ENCODE peak calls at places on chromosomes 1 and 21, in six cellular contexts. I is cardiac muscle cell, J is hepatocyte, P is transverse colon, T is uterus, V is ovary. Y is an unnamed sample.
A peak's percentile ranks its signal among the peaks of the same experiment; 100 is the strongest.

GRCh38 chr1:151881479-151881878 is 27.8 kb downstream of the THEM4 start:
- DNase-seq in V (no peak), P (no peak), J (no peak), I (no peak), T (no peak), Y (no peak)

GRCh38 chr1:192703283-192704206 is 67.6 kb downstream of the RGS13 start:
- DNase-seq in J (no peak), V (no peak), P (no peak), I (no peak), T (no peak), Y (no peak)

GRCh38 chr1:20279507-20279906 is 11.2 kb upstream of the VWA5B1 start:
- DNase-seq in I (peak; percentile 22), T (no peak), V (no peak), J (no peak), P (peak; percentile 43), Y (no peak)

GRCh38 chr1:95072117-95072516 is 634 bp downstream of the ALG14 start:
- DNase-seq in J (no peak), P (peak; percentile 28), T (no peak), V (no peak), I (no peak), Y (no peak)

GRCh38 chr1:3363756-3364155 is 90.7 kb upstream of the ARHGEF16 start:
- DNase-seq in P (no peak), V (no peak), T (no peak), J (no peak), I (no peak), Y (no peak)

GRCh38 chr1:244022301-244022700 is 28.8 kb upstream of the ZBTB18 start:
- DNase-seq in J (no peak), T (no peak), V (no peak), P (no peak), I (peak; percentile 73), Y (no peak)

GRCh38 chr1:217029311-217030157 is 306.3 kb upstream of the ESRRG start:
- DNase-seq in T (no peak), J (peak; percentile 71), P (peak; percentile 37), I (peak; percentile 55), V (no peak), Y (peak; percentile 13)

GRCh38 chr1:117001254-117001927 is at the start of gene CD101:
- DNase-seq in I (no peak), J (no peak), P (no peak), V (no peak), T (no peak), Y (no peak)

GRCh38 chr1:24856787-24857527 is 73.1 kb downstream of the RUNX3 start:
- DNase-seq in J (no peak), P (no peak), I (no peak), V (no peak), T (no peak), Y (no peak)

GRCh38 chr1:93496520-93496919 is 48.6 kb downstream of the FNBP1L start:
- DNase-seq in J (no peak), V (no peak), I (no peak), T (no peak), P (no peak), Y (no peak)

GRCh38 chr1:169528214-169529067 is 42.7 kb upstream of the SLC19A2 start:
- DNase-seq in T (no peak), J (no peak), I (no peak), V (no peak), P (no peak), Y (no peak)

GRCh38 chr1:25609921-25610320 is 6.7 kb upstream of the MAN1C1 start:
- DNase-seq in P (no peak), V (no peak), J (peak; percentile 40), T (no peak), I (peak; percentile 60), Y (peak; percentile 54)

GRCh38 chr1:164611754-164612642 is 53.0 kb downstream of the PBX1 start:
- DNase-seq in I (peak; percentile 81), J (peak; percentile 54), T (no peak), V (no peak), P (peak; percentile 75), Y (peak; percentile 45)

GRCh38 chr1:9111957-9112356 is 16.9 kb downstream of the GPR157 start:
- DNase-seq in P (peak; percentile 25), J (no peak), V (peak; percentile 26), T (no peak), I (no peak), Y (peak; percentile 26)

GRCh38 chr1:232697191-232697590 is 67.3 kb upstream of the SIPA1L2 start:
- DNase-seq in P (peak; percentile 60), I (no peak), T (no peak), V (no peak), J (no peak), Y (no peak)

GRCh38 chr21:30994917-30995316 is 43.4 kb downstream of the KRTAP19-8 start:
- DNase-seq in V (no peak), J (no peak), P (no peak), T (no peak), I (no peak), Y (no peak)

GRCh38 chr1:190168116-190168515 is 309.5 kb downstream of the BRINP3 start:
- DNase-seq in I (peak; percentile 52), V (no peak), T (no peak), P (no peak), J (no peak), Y (no peak)

GRCh38 chr1:185316163-185317033 is 645 bp downstream of the IVNS1ABP start:
- DNase-seq in V (peak; percentile 97), T (peak; percentile 93), J (peak; percentile 93), P (peak; percentile 95), I (peak; percentile 94), Y (peak; percentile 89)

GRCh38 chr1:229117664-229118300 is 153.1 kb upstream of the RAB4A start:
- DNase-seq in J (peak; percentile 54), V (peak; percentile 82), P (peak; percentile 65), T (peak; percentile 50), I (peak; percentile 32), Y (peak; percentile 88)

GRCh38 chr1:89198081-89198480 is 661 bp downstream of the GBP4 start:
- DNase-seq in T (no peak), P (no peak), V (peak; percentile 28), I (peak; percentile 10), J (no peak), Y (no peak)

GRCh38 chr1:15945011-15945831 is 30.7 kb downstream of the ZBTB17 start:
- DNase-seq in I (no peak), T (peak; percentile 17), J (no peak), P (no peak), V (peak; percentile 36), Y (no peak)

GRCh38 chr1:110672753-110673108 is 2.0 kb downstream of the KCNA3 start:
- DNase-seq in J (no peak), V (no peak), P (peak; percentile 32), T (no peak), I (no peak), Y (no peak)

GRCh38 chr1:15073799-15074308 is 79.7 kb upstream of the TMEM51 start:
- DNase-seq in I (no peak), P (no peak), V (no peak), T (no peak), J (no peak), Y (no peak)

GRCh38 chr1:172398193-172398592 is 22.3 kb upstream of the C1orf105 start:
- DNase-seq in J (no peak), V (no peak), P (no peak), T (peak; percentile 29), I (peak; percentile 57), Y (no peak)

DNA sequence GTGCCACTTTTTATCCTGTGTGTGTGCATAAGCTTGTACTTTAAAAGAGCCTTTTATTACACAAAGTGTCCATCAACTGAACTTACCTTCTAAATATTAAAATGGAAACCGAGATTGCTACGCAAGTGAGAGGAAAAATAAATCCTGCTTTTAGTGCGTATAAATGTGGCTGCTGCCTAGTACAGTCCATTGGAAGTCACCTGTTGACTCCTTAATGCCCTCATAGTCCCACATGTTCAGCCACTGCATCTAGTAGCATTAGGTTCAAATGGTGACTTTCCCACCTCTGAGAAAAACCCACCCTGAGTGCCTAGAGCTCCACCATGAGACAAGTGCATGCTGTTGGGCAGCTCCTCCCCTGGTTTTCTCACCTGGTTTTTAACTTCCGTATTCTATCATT is 53.0 kb downstream of the LHX4 start:
- DNase-seq in I (no peak), P (no peak), T (no peak), V (no peak), J (no peak), Y (no peak)
- H3K27ac ChIP-seq in I (no peak overlapping the region), P (no peak overlapping the region), T (no peak overlapping the region), V (no peak overlapping the region), J (no peak overlapping the region), Y (no peak overlapping the region)

DNA sequence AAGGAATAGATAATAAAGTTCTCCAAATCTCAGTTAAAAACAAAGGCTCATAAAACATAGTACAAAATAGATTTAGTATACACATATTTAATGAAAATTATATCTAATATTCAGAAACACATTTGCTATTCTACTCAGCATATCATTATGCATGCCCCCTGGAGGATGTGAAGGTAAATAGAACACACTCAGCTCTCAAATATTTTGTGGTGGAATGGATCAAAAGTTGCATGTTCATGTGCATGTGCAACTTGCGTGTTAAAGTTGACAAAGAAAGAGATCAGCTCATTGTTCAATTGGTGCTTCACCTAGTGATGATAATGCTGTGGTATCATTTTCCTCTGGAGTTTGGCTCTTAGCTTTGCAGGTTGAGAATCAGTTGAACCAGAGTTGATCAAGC is 4.9 kb upstream of the ZNF644 start:
- DNase-seq in I (peak; percentile 35), P (no peak), V (no peak), T (no peak), J (no peak), Y (no peak)
- H3K27ac ChIP-seq in I (no peak overlapping the region), P (no peak overlapping the region), V (no peak overlapping the region), T (no peak overlapping the region), J (no peak overlapping the region), Y (no peak overlapping the region)

GRCh38 chr1:112929979-112930378 is 26.0 kb downstream of the SLC16A1 start:
- DNase-seq in I (no peak), T (no peak), V (no peak), J (no peak), P (no peak), Y (no peak)

GRCh38 chr1:112923956-112924349 is 32.0 kb downstream of the SLC16A1 start:
- DNase-seq in V (no peak), J (no peak), I (no peak), T (no peak), P (no peak), Y (no peak)

GRCh38 chr1:112926858-112927257 is 29.1 kb downstream of the SLC16A1 start:
- DNase-seq in I (no peak), J (no peak), P (no peak), T (no peak), V (no peak), Y (no peak)

GRCh38 chr1:112925015-112925414 is 31.0 kb downstream of the SLC16A1 start:
- DNase-seq in V (no peak), P (no peak), T (no peak), J (no peak), I (no peak), Y (no peak)

DNA sequence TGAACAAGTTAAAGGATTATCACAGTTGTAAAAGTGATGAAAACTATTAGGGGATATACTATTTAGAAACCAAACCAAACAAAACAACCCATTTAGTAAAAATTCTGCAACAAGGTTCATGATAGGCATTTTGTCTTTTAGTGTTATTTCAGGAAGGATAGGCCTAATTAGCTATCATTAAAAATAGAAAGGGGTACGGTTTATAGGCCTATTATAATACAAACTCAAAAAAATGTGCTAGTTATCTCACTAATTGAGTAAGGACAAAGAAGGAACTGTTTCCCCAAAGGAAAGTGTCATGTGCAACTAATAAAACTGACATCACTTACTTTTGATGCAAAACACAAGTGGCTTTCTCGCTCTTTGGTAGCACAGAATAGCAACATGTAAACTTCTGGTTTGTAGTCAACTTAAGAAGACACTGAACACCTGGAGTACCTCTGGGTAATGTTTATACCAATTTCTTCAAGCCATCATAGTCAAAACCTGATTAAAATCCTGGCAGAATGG is 28.5 kb downstream of the SLC16A1 start:
- DNase-seq in I (no peak), P (no peak), V (no peak), J (no peak), T (no peak), Y (no peak)
- H3K27ac ChIP-seq in I (peak overlapping the region; percentile 49), P (no peak overlapping the region), V (no peak overlapping the region), J (no peak overlapping the region), T (peak overlapping the region; percentile 27), Y (no peak overlapping the region)

GRCh38 chr1:205275916-205276315 is 45.6 kb downstream of the NUAK2 start:
- DNase-seq in V (no peak), P (no peak), J (no peak), I (no peak), T (no peak), Y (no peak)
- H3K27ac ChIP-seq in V (no peak overlapping the region), P (peak overlapping the region; percentile 50), J (no peak overlapping the region), I (no peak overlapping the region), T (no peak overlapping the region), Y (no peak overlapping the region)

Y was measured in adrenal gland.